ENCODE peak calls at places on chromosomes 6 and 20, in five cellular contexts. One of them, this sample, is unnamed.

GRCh38 chr20:17655865-17656489 is 26.1 kb downstream of the RRBP1 start:
- DNase-seq in immature natural killer cell: no peak
- DNase-seq in CD4-positive, alpha-beta T cell: no peak
- DNase-seq in T-helper 2 cell: no peak
- DNase-seq in iPS-NIHi11: no peak
- DNase-seq in this sample: no peak

GRCh38 chr6:128463942-128464341 is 56.5 kb downstream of the PTPRK start:
- DNase-seq in iPS-NIHi11: no peak
- DNase-seq in immature natural killer cell: no peak
- DNase-seq in T-helper 2 cell: no peak
- DNase-seq in CD4-positive, alpha-beta T cell: no peak
- DNase-seq in this sample: peak

GRCh38 chr20:3815703-3816315 is 4.5 kb upstream of the AP5S1 start:
- DNase-seq in T-helper 2 cell: no peak
- DNase-seq in CD4-positive, alpha-beta T cell: peak
- DNase-seq in iPS-NIHi11: no peak
- DNase-seq in immature natural killer cell: peak
- DNase-seq in this sample: no peak

GRCh38 chr6:131061771-131062160 is 1.3 kb downstream of the EPB41L2 start:
- DNase-seq in CD4-positive, alpha-beta T cell: no peak
- DNase-seq in iPS-NIHi11: no peak
- DNase-seq in T-helper 2 cell: no peak
- DNase-seq in immature natural killer cell: no peak
- DNase-seq in this sample: no peak

GRCh38 chr6:158284340-158285210 is 27.7 kb upstream of the TULP4 start:
- DNase-seq in T-helper 2 cell: no peak
- DNase-seq in iPS-NIHi11: peak
- DNase-seq in CD4-positive, alpha-beta T cell: no peak
- DNase-seq in immature natural killer cell: peak
- DNase-seq in this sample: peak

GRCh38 chr6:6224933-6225486 is 95.5 kb downstream of the F13A1 start:
- DNase-seq in CD4-positive, alpha-beta T cell: no peak
- DNase-seq in iPS-NIHi11: no peak
- DNase-seq in immature natural killer cell: no peak
- DNase-seq in T-helper 2 cell: no peak
- DNase-seq in this sample: no peak

GRCh38 chr6:98039876-98040605 is 757.0 kb upstream of the MMS22L start:
- DNase-seq in immature natural killer cell: no peak
- DNase-seq in iPS-NIHi11: peak
- DNase-seq in T-helper 2 cell: no peak
- DNase-seq in CD4-positive, alpha-beta T cell: no peak
- DNase-seq in this sample: no peak

GRCh38 chr6:119594907-119595306 is 245.3 kb upstream of the MAN1A1 start:
- DNase-seq in iPS-NIHi11: no peak
- DNase-seq in T-helper 2 cell: no peak
- DNase-seq in CD4-positive, alpha-beta T cell: no peak
- DNase-seq in immature natural killer cell: no peak
- DNase-seq in this sample: no peak

GRCh38 chr6:135310291-135310690 is 129.2 kb downstream of the MYB start:
- DNase-seq in iPS-NIHi11: no peak
- DNase-seq in CD4-positive, alpha-beta T cell: no peak
- DNase-seq in T-helper 2 cell: no peak
- DNase-seq in immature natural killer cell: no peak
- DNase-seq in this sample: no peak

GRCh38 chr6:6749791-6750434 is 161.4 kb downstream of the LY86 start:
- DNase-seq in immature natural killer cell: no peak
- DNase-seq in T-helper 2 cell: no peak
- DNase-seq in CD4-positive, alpha-beta T cell: peak
- DNase-seq in iPS-NIHi11: peak
- DNase-seq in this sample: no peak

GRCh38 chr20:18034039-18034438 is 23.7 kb downstream of the OVOL2 start:
- DNase-seq in immature natural killer cell: no peak
- DNase-seq in iPS-NIHi11: no peak
- DNase-seq in CD4-positive, alpha-beta T cell: no peak
- DNase-seq in T-helper 2 cell: no peak
- DNase-seq in this sample: no peak

GRCh38 chr6:1792989-1793388 is 183.3 kb downstream of the FOXC1 start:
- DNase-seq in iPS-NIHi11: peak
- DNase-seq in CD4-positive, alpha-beta T cell: no peak
- DNase-seq in T-helper 2 cell: no peak
- DNase-seq in immature natural killer cell: no peak
- DNase-seq in this sample: no peak

GRCh38 chr6:37309692-37310091 is 44.1 kb upstream of the RNF8 start:
- DNase-seq in T-helper 2 cell: no peak
- DNase-seq in CD4-positive, alpha-beta T cell: no peak
- DNase-seq in immature natural killer cell: no peak
- DNase-seq in iPS-NIHi11: no peak
- DNase-seq in this sample: no peak

GRCh38 chr6:48136856-48137255 is 25.9 kb upstream of the PTCHD4 start:
- DNase-seq in CD4-positive, alpha-beta T cell: no peak
- DNase-seq in immature natural killer cell: no peak
- DNase-seq in T-helper 2 cell: no peak
- DNase-seq in iPS-NIHi11: no peak
- DNase-seq in this sample: no peak

GRCh38 chr20:32538526-32538918 is 46.6 kb downstream of the NOL4L start:
- DNase-seq in T-helper 2 cell: no peak
- DNase-seq in CD4-positive, alpha-beta T cell: peak
- DNase-seq in iPS-NIHi11: peak
- DNase-seq in immature natural killer cell: peak
- DNase-seq in this sample: no peak

GRCh38 chr6:24908555-24908954 is 27.2 kb downstream of the RIPOR2 start:
- DNase-seq in immature natural killer cell: no peak
- DNase-seq in CD4-positive, alpha-beta T cell: no peak
- DNase-seq in T-helper 2 cell: no peak
- DNase-seq in iPS-NIHi11: no peak
- DNase-seq in this sample: no peak

GRCh38 chr6:68059894-68060293 is 575.2 kb upstream of the ADGRB3 start:
- DNase-seq in immature natural killer cell: no peak
- DNase-seq in CD4-positive, alpha-beta T cell: no peak
- DNase-seq in iPS-NIHi11: no peak
- DNase-seq in T-helper 2 cell: no peak
- DNase-seq in this sample: no peak

GRCh38 chr20:59811681-59812171 is 121.7 kb downstream of the SYCP2 start:
- DNase-seq in iPS-NIHi11: no peak
- DNase-seq in CD4-positive, alpha-beta T cell: no peak
- DNase-seq in T-helper 2 cell: no peak
- DNase-seq in immature natural killer cell: no peak
- DNase-seq in this sample: no peak

GRCh38 chr6:138757131-138757530 is 16.4 kb upstream of the CCDC28A start:
- DNase-seq in T-helper 2 cell: no peak
- DNase-seq in iPS-NIHi11: no peak
- DNase-seq in immature natural killer cell: no peak
- DNase-seq in CD4-positive, alpha-beta T cell: no peak
- DNase-seq in this sample: no peak

GRCh38 chr6:29501106-29501505 is 13.3 kb upstream of the MAS1L start:
- DNase-seq in immature natural killer cell: no peak
- DNase-seq in T-helper 2 cell: no peak
- DNase-seq in CD4-positive, alpha-beta T cell: no peak
- DNase-seq in iPS-NIHi11: no peak
- DNase-seq in this sample: no peak

GRCh38 chr6:105611606-105612005 is 208.7 kb upstream of the PREP start:
- DNase-seq in iPS-NIHi11: no peak
- DNase-seq in T-helper 2 cell: no peak
- DNase-seq in immature natural killer cell: no peak
- DNase-seq in CD4-positive, alpha-beta T cell: no peak
- DNase-seq in this sample: no peak

This sample was measured in HS-27A.